ENCODE peak calls at places on chromosomes 1 and 21, in seven cellular contexts. V is Caki2; N is fibroblast of the conjunctiva; F is endodermal cell; S is HCT116; C is mesendoderm; G is stimulated activated CD4-positive, alpha-beta T cell treated with anti-CD3 and anti-CD28 coated beads, Interleukin-2, amount 100 ng/mL, for 48 hours. L is an unnamed sample.

GRCh38 chr1:229940689-229941088 is 126.3 kb upstream of the GALNT2 start:
- DNase-seq in C (peak), S (no peak), N (no peak), F (no peak), V (no peak), G (no peak), L (no peak)

GRCh38 chr1:153946622-153947246 is at the start of gene DENND4B:
- DNase-seq in C (peak), S (no peak), V (peak), N (peak), F (peak), G (peak), L (peak)

GRCh38 chr21:28280611-28281010 is 712.1 kb downstream of the LTN1 start:
- DNase-seq in F (no peak), N (no peak), V (no peak), S (no peak), G (no peak), C (peak), L (no peak)

GRCh38 chr1:233279971-233280370 is 15.6 kb downstream of the PCNX2 start:
- DNase-seq in G (no peak), C (no peak), F (no peak), S (no peak), V (no peak), N (no peak), L (no peak)

GRCh38 chr1:35866998-35867397 is 16.0 kb upstream of the AGO1 start:
- DNase-seq in S (no peak), V (no peak), F (no peak), C (no peak), G (no peak), N (no peak), L (no peak)

GRCh38 chr1:30413111-30413440 is 310.3 kb downstream of the MATN1 start:
- DNase-seq in S (no peak), V (no peak), G (no peak), F (peak), C (peak), N (no peak), L (no peak)

GRCh38 chr1:236301958-236302335 is 20.2 kb upstream of the ERO1B start:
- DNase-seq in N (no peak), F (no peak), S (no peak), C (no peak), G (no peak), V (no peak), L (no peak)

GRCh38 chr1:112522621-112523020 is 13.9 kb downstream of the WNT2B start:
- DNase-seq in F (peak), G (no peak), N (peak), S (no peak), C (peak), V (peak), L (peak)

GRCh38 chr1:229817936-229818335 is 191.9 kb downstream of the URB2 start:
- DNase-seq in N (no peak), V (no peak), S (no peak), G (no peak), F (no peak), C (no peak), L (no peak)

GRCh38 chr1:48943393-48943792 is 166.7 kb upstream of the BEND5 start:
- DNase-seq in S (no peak), C (no peak), G (no peak), V (no peak), N (no peak), F (no peak), L (no peak)

GRCh38 chr1:44146536-44147361 is 5.3 kb upstream of the KLF18 start:
- DNase-seq in N (no peak), S (no peak), F (no peak), C (no peak), V (no peak), G (no peak), L (no peak)

GRCh38 chr1:152940614-152941013 is 6.4 kb upstream of the SPRR5 start:
- DNase-seq in S (no peak), F (no peak), C (no peak), G (no peak), V (no peak), N (no peak), L (no peak)

GRCh38 chr1:90501281-90501680 is 215.8 kb downstream of the BARHL2 start:
- DNase-seq in G (no peak), C (peak), V (no peak), S (no peak), F (peak), N (no peak), L (no peak)

GRCh38 chr21:38032402-38032801 is 116.1 kb upstream of the KCNJ6 start:
- DNase-seq in S (no peak), G (no peak), V (no peak), C (no peak), F (no peak), N (no peak), L (no peak)

GRCh38 chr1:236002025-236002390 is 62.9 kb downstream of the NID1 start:
- DNase-seq in S (no peak), V (no peak), N (no peak), G (no peak), F (no peak), C (no peak), L (no peak)

GRCh38 chr1:8120693-8121260 is 94.7 kb upstream of the ERRFI1 start:
- DNase-seq in G (no peak), N (no peak), V (no peak), C (peak), F (no peak), S (no peak), L (no peak)

GRCh38 chr1:44642925-44643324 is 31.4 kb downstream of the TMEM53 start:
- DNase-seq in G (no peak), N (no peak), C (no peak), F (no peak), S (no peak), V (no peak), L (no peak)

GRCh38 chr1:205631010-205631726 is 643 bp downstream of the ELK4 start:
- DNase-seq in G (peak), V (peak), F (peak), C (peak), N (peak), S (peak), L (peak)

L was measured in ACHN.